ENCODE peak calls at places on chromosome 10, in nine cellular contexts. E is osteocyte, U is ascending aorta, D is lung, I is GM12865, T is bronchial epithelial cell, S is AG04450, K is body of pancreas, X is ovary. H is an unnamed sample.

GRCh38 chr10:73246783-73247508 is at the start of gene DNAJC9:
- DNase-seq in S (peak; percentile 81), I (peak; percentile 98), U (peak; percentile 99), X (peak; percentile 99), D (peak; percentile 94), E (peak; percentile 98), T (peak; percentile 83), K (peak; percentile 97), H (peak; percentile 94)

GRCh38 chr10:119198438-119198837 is 8.9 kb upstream of the GRK5 start:
- DNase-seq in E (no peak), S (no peak), D (no peak), U (no peak), T (peak; percentile 18), I (peak; percentile 38), K (peak; percentile 36), X (no peak), H (peak; percentile 49)

GRCh38 chr10:93071674-93072224 is 1.9 kb upstream of the CYP26A1 start:
- DNase-seq in K (peak; percentile 33), T (no peak), E (no peak), X (no peak), U (no peak), I (no peak), S (no peak), D (no peak), H (peak; percentile 46)

GRCh38 chr10:118595598-118596425 is at the start of gene PRLHR:
- DNase-seq in S (no peak), K (peak; percentile 31), T (no peak), U (no peak), X (peak; percentile 78), E (no peak), D (no peak), I (no peak), H (peak; percentile 41)

GRCh38 chr10:35667270-35667889 is 25.3 kb upstream of the FZD8 start:
- DNase-seq in E (no peak), U (no peak), D (no peak), S (no peak), K (no peak), T (no peak), I (no peak), X (no peak), H (no peak)

GRCh38 chr10:80442879-80443278 is 11.2 kb upstream of the TSPAN14 start:
- DNase-seq in I (no peak), K (no peak), E (no peak), T (no peak), X (no peak), D (no peak), S (no peak), U (no peak), H (no peak)

GRCh38 chr10:120505866-120506265 is 48.8 kb downstream of the PLPP4 start:
- DNase-seq in S (no peak), X (no peak), K (no peak), T (no peak), I (no peak), U (no peak), E (no peak), D (no peak), H (no peak)

GRCh38 chr10:8721641-8722040 is 667.2 kb downstream of the GATA3 start:
- DNase-seq in E (no peak), I (no peak), D (no peak), T (peak; percentile 26), U (no peak), X (no peak), S (no peak), K (no peak), H (no peak)

GRCh38 chr10:30387646-30388243 is 38.7 kb upstream of the MTPAP start:
- DNase-seq in K (no peak), E (no peak), U (no peak), S (no peak), T (peak; percentile 36), D (no peak), I (no peak), X (no peak), H (no peak)

GRCh38 chr10:126618466-126618865 is 52.0 kb downstream of the C10orf90 start:
- DNase-seq in I (no peak), E (no peak), X (no peak), K (no peak), S (no peak), T (peak; percentile 23), U (no peak), D (no peak), H (no peak)

GRCh38 chr10:122078965-122079401 is 90.0 kb downstream of the TACC2 start:
- DNase-seq in E (no peak), S (no peak), X (no peak), I (no peak), T (no peak), U (no peak), K (no peak), D (no peak), H (no peak)

GRCh38 chr10:99973190-99973589 is 36.6 kb downstream of the DNMBP start:
- DNase-seq in S (no peak), U (no peak), T (no peak), E (no peak), X (no peak), D (no peak), I (no peak), K (no peak), H (no peak)
- TF ChIP-seq CTCF in S (peak; percentile 53), U (no peak), T (peak; percentile 3), E (peak; percentile 59), X (no peak), D (no peak), I (peak; percentile 25), K (peak; percentile 4), H (peak; percentile 27)

DNA sequence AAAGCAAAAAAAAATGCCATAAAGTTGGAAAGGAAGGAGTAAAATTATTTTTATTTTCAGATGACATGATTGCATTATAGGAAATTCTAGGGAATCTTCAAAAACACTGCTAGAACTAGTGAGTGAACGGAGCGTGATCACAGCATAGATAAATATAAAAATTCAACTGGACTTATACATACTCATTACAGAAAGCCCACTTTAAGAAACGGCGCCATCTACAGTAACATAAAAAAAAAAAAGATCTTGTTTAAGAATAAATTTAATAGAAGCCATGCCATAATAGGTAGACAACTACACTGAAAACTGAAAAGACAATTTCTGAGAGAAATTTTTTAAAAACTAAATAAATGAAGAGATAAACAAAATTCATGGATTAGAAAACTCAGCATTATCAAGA is 623.1 kb upstream of the MGMT start:
- DNase-seq in D (no peak), K (no peak), S (no peak), U (no peak), I (no peak), X (no peak), T (no peak), E (no peak), H (no peak)
- TF ChIP-seq CTCF in D (no peak), K (no peak), S (no peak), U (no peak), I (no peak), X (no peak), T (no peak), E (no peak), H (no peak)

GRCh38 chr10:55628260-55628701 is 732.8 kb downstream of the ZWINT start:
- DNase-seq in U (no peak), T (no peak), I (no peak), E (no peak), S (no peak), K (no peak), X (no peak), D (no peak), H (no peak)
- TF ChIP-seq CTCF in U (no peak), T (no peak), I (no peak), E (peak; percentile 26), S (no peak), K (no peak), X (no peak), D (no peak), H (no peak)

GRCh38 chr10:124168991-124169826 is 75.8 kb upstream of the CHST15 start:
- DNase-seq in T (no peak), U (peak; percentile 52), E (no peak), S (no peak), I (no peak), K (no peak), D (no peak), X (no peak), H (no peak)
- TF ChIP-seq CTCF in T (no peak), U (no peak), E (no peak), S (no peak), I (no peak), K (no peak), D (no peak), X (no peak), H (no peak)

GRCh38 chr10:103580011-103580410 is 86.5 kb downstream of the NEURL1 start:
- DNase-seq in T (no peak), U (no peak), K (no peak), E (no peak), S (no peak), I (no peak), D (no peak), X (no peak), H (no peak)
- TF ChIP-seq CTCF in T (no peak), U (no peak), K (no peak), E (no peak), S (no peak), I (no peak), D (no peak), X (no peak), H (no peak)

DNA sequence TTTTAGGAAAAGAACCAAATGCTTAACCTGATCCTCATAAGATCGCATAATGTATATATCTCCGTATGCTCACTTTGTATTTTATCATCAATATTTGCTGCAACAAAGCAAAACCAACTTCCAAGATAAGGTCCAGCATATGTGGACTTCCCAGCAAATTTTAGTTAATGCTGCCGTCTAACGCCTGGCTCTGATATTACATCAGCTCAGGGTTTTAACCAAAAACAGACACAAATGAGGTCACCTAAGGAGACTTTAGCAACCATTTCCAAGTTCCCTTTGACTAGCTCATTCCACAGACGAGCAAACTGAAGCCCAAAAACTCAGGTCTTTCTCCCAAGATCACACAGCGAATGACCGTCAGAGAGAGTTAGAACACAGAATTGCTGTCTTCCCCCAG is 59.4 kb upstream of the UCN3 start:
- DNase-seq in T (no peak), S (no peak), D (no peak), E (no peak), U (no peak), X (no peak), K (peak; percentile 57), I (no peak), H (no peak)
- TF ChIP-seq CTCF in T (no peak), S (no peak), D (no peak), E (no peak), U (peak; percentile 47), X (no peak), K (peak; percentile 69), I (no peak), H (no peak)

DNA sequence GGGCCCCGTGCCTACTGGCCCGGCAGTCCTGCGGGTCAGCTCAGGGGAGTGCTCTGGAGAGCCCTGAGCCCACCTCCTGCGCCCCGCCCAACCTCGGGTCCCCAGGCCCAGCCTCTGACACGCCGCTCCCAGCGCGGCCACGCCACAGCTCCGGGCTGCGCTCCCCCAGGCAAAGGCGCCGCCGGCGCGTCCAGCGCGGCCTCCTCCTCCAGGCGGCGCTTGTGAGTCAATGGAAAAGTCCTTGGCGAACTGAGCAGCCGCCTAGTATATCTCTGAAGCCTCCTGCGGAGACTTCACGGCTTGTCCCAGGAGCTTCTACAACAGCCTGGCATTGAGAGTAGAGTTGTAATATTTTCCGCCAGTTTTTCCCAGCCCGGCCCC is 29.5 kb upstream of the BMS1 start:
- DNase-seq in X (peak; percentile 86), I (peak; percentile 22), D (peak; percentile 80), T (peak; percentile 46), S (peak; percentile 16), E (peak; percentile 90), K (peak; percentile 81), U (peak; percentile 85), H (peak; percentile 65)
- TF ChIP-seq CTCF in X (peak; percentile 78), I (peak; percentile 44), D (peak; percentile 64), T (peak; percentile 93), S (peak; percentile 82), E (peak; percentile 82), K (peak; percentile 89), U (peak; percentile 93), H (peak; percentile 63)

H was measured in GM13976.